ENCODE peak calls at places on chromosomes 2 and 18, in nine cellular contexts. One of them, this sample, is unnamed.

GRCh38 chr2:136051001-136051724 is 65.7 kb upstream of the DARS1 start:
- DNase-seq in astrocyte of the cerebellum: no peak
- DNase-seq in right lobe of liver: no peak
- DNase-seq in adrenal gland: no peak
- DNase-seq in bronchial epithelial cell: no peak
- DNase-seq in GM13976: no peak
- DNase-seq in neural progenitor cell: no peak
- DNase-seq in AG09309: no peak
- DNase-seq in WTC11: no peak
- DNase-seq in this sample: no peak

GRCh38 chr2:54122939-54123338 is 7.5 kb downstream of the ACYP2 start:
- DNase-seq in right lobe of liver: no peak
- DNase-seq in astrocyte of the cerebellum: no peak
- DNase-seq in WTC11: no peak
- DNase-seq in GM13976: no peak
- DNase-seq in neural progenitor cell: no peak
- DNase-seq in adrenal gland: peak; percentile 71
- DNase-seq in AG09309: peak; percentile 37
- DNase-seq in bronchial epithelial cell: peak; percentile 91
- DNase-seq in this sample: peak; percentile 15

GRCh38 chr2:165287083-165287778 is 48.0 kb downstream of the SCN2A start:
- DNase-seq in AG09309: no peak
- DNase-seq in astrocyte of the cerebellum: no peak
- DNase-seq in neural progenitor cell: no peak
- DNase-seq in adrenal gland: no peak
- DNase-seq in WTC11: no peak
- DNase-seq in GM13976: no peak
- DNase-seq in right lobe of liver: no peak
- DNase-seq in bronchial epithelial cell: no peak
- DNase-seq in this sample: no peak

GRCh38 chr18:7576685-7577084 is 9.6 kb downstream of the PTPRM start:
- DNase-seq in WTC11: no peak
- DNase-seq in AG09309: no peak
- DNase-seq in GM13976: no peak
- DNase-seq in bronchial epithelial cell: peak; percentile 80
- DNase-seq in neural progenitor cell: no peak
- DNase-seq in astrocyte of the cerebellum: no peak
- DNase-seq in adrenal gland: no peak
- DNase-seq in right lobe of liver: no peak
- DNase-seq in this sample: no peak

GRCh38 chr2:144078802-144079386 is 441.0 kb downstream of the ZEB2 start:
- DNase-seq in bronchial epithelial cell: no peak
- DNase-seq in AG09309: no peak
- DNase-seq in GM13976: no peak
- DNase-seq in adrenal gland: no peak
- DNase-seq in WTC11: no peak
- DNase-seq in astrocyte of the cerebellum: no peak
- DNase-seq in neural progenitor cell: no peak
- DNase-seq in right lobe of liver: no peak
- DNase-seq in this sample: no peak

GRCh38 chr2:120765911-120766757 is 30.5 kb downstream of the GLI2 start:
- DNase-seq in WTC11: peak; percentile 19
- DNase-seq in GM13976: no peak
- DNase-seq in astrocyte of the cerebellum: no peak
- DNase-seq in right lobe of liver: peak; percentile 63
- DNase-seq in bronchial epithelial cell: no peak
- DNase-seq in AG09309: no peak
- DNase-seq in neural progenitor cell: peak; percentile 38
- DNase-seq in adrenal gland: peak; percentile 66
- DNase-seq in this sample: no peak

GRCh38 chr2:236178921-236179652 is 10.9 kb upstream of the GBX2 start:
- DNase-seq in AG09309: no peak
- DNase-seq in right lobe of liver: no peak
- DNase-seq in WTC11: peak; percentile 30
- DNase-seq in bronchial epithelial cell: no peak
- DNase-seq in GM13976: no peak
- DNase-seq in astrocyte of the cerebellum: no peak
- DNase-seq in adrenal gland: no peak
- DNase-seq in neural progenitor cell: peak; percentile 61
- DNase-seq in this sample: no peak

GRCh38 chr2:17592731-17593409 is 52.4 kb downstream of the VSNL1 start:
- DNase-seq in bronchial epithelial cell: peak; percentile 92
- DNase-seq in WTC11: no peak
- DNase-seq in astrocyte of the cerebellum: no peak
- DNase-seq in right lobe of liver: no peak
- DNase-seq in adrenal gland: no peak
- DNase-seq in neural progenitor cell: no peak
- DNase-seq in GM13976: no peak
- DNase-seq in AG09309: no peak
- DNase-seq in this sample: no peak

GRCh38 chr18:71130351-71130750 is 841.5 kb downstream of the SOCS6 start:
- DNase-seq in right lobe of liver: no peak
- DNase-seq in GM13976: no peak
- DNase-seq in adrenal gland: no peak
- DNase-seq in bronchial epithelial cell: no peak
- DNase-seq in AG09309: no peak
- DNase-seq in WTC11: no peak
- DNase-seq in astrocyte of the cerebellum: no peak
- DNase-seq in neural progenitor cell: no peak
- DNase-seq in this sample: no peak

GRCh38 chr2:26786207-26787023 is 559 bp downstream of the CENPA start:
- DNase-seq in WTC11: peak; percentile 33
- DNase-seq in astrocyte of the cerebellum: no peak
- DNase-seq in bronchial epithelial cell: no peak
- DNase-seq in right lobe of liver: peak; percentile 70
- DNase-seq in neural progenitor cell: no peak
- DNase-seq in GM13976: peak; percentile 52
- DNase-seq in AG09309: no peak
- DNase-seq in adrenal gland: no peak
- DNase-seq in this sample: peak; percentile 30

GRCh38 chr2:227862741-227863588 is 8.5 kb upstream of the DAW1 start:
- DNase-seq in bronchial epithelial cell: peak; percentile 93
- DNase-seq in neural progenitor cell: no peak
- DNase-seq in GM13976: no peak
- DNase-seq in adrenal gland: peak; percentile 31
- DNase-seq in AG09309: peak; percentile 71
- DNase-seq in right lobe of liver: no peak
- DNase-seq in astrocyte of the cerebellum: no peak
- DNase-seq in WTC11: no peak
- DNase-seq in this sample: peak; percentile 57

GRCh38 chr2:173459363-173459762 is 104.7 kb downstream of the CDCA7 start:
- DNase-seq in astrocyte of the cerebellum: no peak
- DNase-seq in right lobe of liver: no peak
- DNase-seq in WTC11: no peak
- DNase-seq in bronchial epithelial cell: peak; percentile 15
- DNase-seq in AG09309: no peak
- DNase-seq in adrenal gland: no peak
- DNase-seq in neural progenitor cell: no peak
- DNase-seq in GM13976: no peak
- DNase-seq in this sample: no peak

GRCh38 chr2:224040753-224041152 is 1.7 kb upstream of the SERPINE2 start:
- DNase-seq in adrenal gland: no peak
- DNase-seq in astrocyte of the cerebellum: no peak
- DNase-seq in AG09309: no peak
- DNase-seq in right lobe of liver: no peak
- DNase-seq in WTC11: no peak
- DNase-seq in bronchial epithelial cell: no peak
- DNase-seq in GM13976: no peak
- DNase-seq in neural progenitor cell: no peak
- DNase-seq in this sample: no peak

GRCh38 chr2:224039080-224039769 is at the start of gene SERPINE2:
- DNase-seq in WTC11: peak; percentile 68
- DNase-seq in adrenal gland: peak; percentile 4
- DNase-seq in bronchial epithelial cell: peak; percentile 47
- DNase-seq in astrocyte of the cerebellum: no peak
- DNase-seq in GM13976: peak; percentile 72
- DNase-seq in neural progenitor cell: peak; percentile 88
- DNase-seq in right lobe of liver: peak; percentile 61
- DNase-seq in AG09309: peak; percentile 20
- DNase-seq in this sample: peak; percentile 76

GRCh38 chr2:224038049-224038829 is 847 bp downstream of the SERPINE2 start:
- DNase-seq in GM13976: peak; percentile 45
- DNase-seq in neural progenitor cell: peak; percentile 61
- DNase-seq in WTC11: peak; percentile 73
- DNase-seq in astrocyte of the cerebellum: no peak
- DNase-seq in bronchial epithelial cell: peak; percentile 44
- DNase-seq in adrenal gland: no peak
- DNase-seq in right lobe of liver: peak; percentile 60
- DNase-seq in AG09309: no peak
- DNase-seq in this sample: peak; percentile 56

GRCh38 chr2:224038830-224039079 is 331 bp downstream of the SERPINE2 start:
- DNase-seq in bronchial epithelial cell: no peak
- DNase-seq in astrocyte of the cerebellum: no peak
- DNase-seq in WTC11: no peak
- DNase-seq in right lobe of liver: no peak
- DNase-seq in GM13976: no peak
- DNase-seq in neural progenitor cell: no peak
- DNase-seq in adrenal gland: no peak
- DNase-seq in AG09309: no peak
- DNase-seq in this sample: no peak

GRCh38 chr2:224039770-224040088 is 643 bp upstream of the SERPINE2 start:
- DNase-seq in bronchial epithelial cell: no peak
- DNase-seq in GM13976: no peak
- DNase-seq in astrocyte of the cerebellum: no peak
- DNase-seq in WTC11: no peak
- DNase-seq in adrenal gland: no peak
- DNase-seq in neural progenitor cell: no peak
- DNase-seq in right lobe of liver: no peak
- DNase-seq in AG09309: no peak
- DNase-seq in this sample: no peak
- TF ChIP-seq CTCF in bronchial epithelial cell: no peak
- TF ChIP-seq CTCF in GM13976: no peak
- TF ChIP-seq CTCF in astrocyte of the cerebellum: no peak
- TF ChIP-seq CTCF in WTC11: no peak
- TF ChIP-seq CTCF in adrenal gland: no peak
- TF ChIP-seq CTCF in neural progenitor cell: no peak
- TF ChIP-seq CTCF in right lobe of liver: no peak
- TF ChIP-seq CTCF in AG09309: no peak
- TF ChIP-seq CTCF in this sample: no peak

GRCh38 chr2:204880928-204881327 is 335.7 kb downstream of the PARD3B start:
- DNase-seq in adrenal gland: no peak
- DNase-seq in right lobe of liver: no peak
- DNase-seq in WTC11: no peak
- DNase-seq in astrocyte of the cerebellum: no peak
- DNase-seq in AG09309: no peak
- DNase-seq in neural progenitor cell: no peak
- DNase-seq in bronchial epithelial cell: no peak
- DNase-seq in GM13976: no peak
- DNase-seq in this sample: no peak

GRCh38 chr2:204886713-204887112 is 341.4 kb downstream of the PARD3B start:
- DNase-seq in bronchial epithelial cell: no peak
- DNase-seq in AG09309: no peak
- DNase-seq in right lobe of liver: no peak
- DNase-seq in GM13976: no peak
- DNase-seq in WTC11: no peak
- DNase-seq in astrocyte of the cerebellum: no peak
- DNase-seq in adrenal gland: no peak
- DNase-seq in neural progenitor cell: no peak
- DNase-seq in this sample: no peak

GRCh38 chr2:204888222-204888621 is 342.9 kb downstream of the PARD3B start:
- DNase-seq in WTC11: no peak
- DNase-seq in astrocyte of the cerebellum: no peak
- DNase-seq in right lobe of liver: no peak
- DNase-seq in AG09309: peak; percentile 8
- DNase-seq in adrenal gland: peak; percentile 8
- DNase-seq in GM13976: no peak
- DNase-seq in bronchial epithelial cell: no peak
- DNase-seq in neural progenitor cell: no peak
- DNase-seq in this sample: no peak

GRCh38 chr2:204881519-204882111 is 336.3 kb downstream of the PARD3B start:
- DNase-seq in astrocyte of the cerebellum: no peak
- DNase-seq in GM13976: no peak
- DNase-seq in right lobe of liver: no peak
- DNase-seq in WTC11: no peak
- DNase-seq in AG09309: no peak
- DNase-seq in neural progenitor cell: no peak
- DNase-seq in adrenal gland: no peak
- DNase-seq in bronchial epithelial cell: no peak
- DNase-seq in this sample: no peak

GRCh38 chr2:204885747-204886146 is 340.5 kb downstream of the PARD3B start:
- DNase-seq in astrocyte of the cerebellum: no peak
- DNase-seq in neural progenitor cell: peak; percentile 49
- DNase-seq in GM13976: no peak
- DNase-seq in WTC11: peak; percentile 34
- DNase-seq in bronchial epithelial cell: no peak
- DNase-seq in right lobe of liver: no peak
- DNase-seq in adrenal gland: no peak
- DNase-seq in AG09309: no peak
- DNase-seq in this sample: peak; percentile 11
- TF ChIP-seq CTCF in astrocyte of the cerebellum: no peak
- TF ChIP-seq CTCF in neural progenitor cell: peak; percentile 58
- TF ChIP-seq CTCF in GM13976: no peak
- TF ChIP-seq CTCF in WTC11: peak; percentile 26
- TF ChIP-seq CTCF in bronchial epithelial cell: no peak
- TF ChIP-seq CTCF in right lobe of liver: no peak
- TF ChIP-seq CTCF in adrenal gland: peak; percentile 13
- TF ChIP-seq CTCF in AG09309: peak; percentile 10
- TF ChIP-seq CTCF in this sample: no peak

DNA sequence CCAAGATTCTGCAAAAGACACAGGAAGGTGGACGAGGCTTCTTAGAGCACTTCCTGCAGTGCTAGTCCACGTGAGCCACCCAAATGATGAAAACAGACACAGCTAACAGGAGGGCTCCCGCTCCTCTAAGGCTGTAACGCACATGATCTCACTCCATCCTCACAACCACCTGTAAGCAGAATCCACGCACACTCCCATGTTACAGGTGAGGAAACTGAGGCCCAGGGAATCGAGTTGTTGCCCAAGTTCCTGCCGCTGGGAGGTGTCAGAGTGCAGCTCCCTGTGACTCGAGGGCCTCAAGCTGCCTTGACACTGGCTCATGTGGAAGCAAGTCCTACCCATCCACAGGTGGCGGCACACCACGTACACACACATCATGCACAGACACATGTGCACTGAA is 4.4 kb downstream of the DNMT3A start:
- DNase-seq in right lobe of liver: no peak
- DNase-seq in adrenal gland: no peak
- DNase-seq in neural progenitor cell: no peak
- DNase-seq in GM13976: no peak
- DNase-seq in AG09309: no peak
- DNase-seq in astrocyte of the cerebellum: no peak
- DNase-seq in WTC11: no peak
- DNase-seq in bronchial epithelial cell: no peak
- DNase-seq in this sample: no peak
- TF ChIP-seq CTCF in right lobe of liver: no peak
- TF ChIP-seq CTCF in adrenal gland: no peak
- TF ChIP-seq CTCF in neural progenitor cell: no peak
- TF ChIP-seq CTCF in GM13976: no peak
- TF ChIP-seq CTCF in AG09309: no peak
- TF ChIP-seq CTCF in astrocyte of the cerebellum: no peak
- TF ChIP-seq CTCF in WTC11: no peak
- TF ChIP-seq CTCF in bronchial epithelial cell: no peak
- TF ChIP-seq CTCF in this sample: no peak

DNA sequence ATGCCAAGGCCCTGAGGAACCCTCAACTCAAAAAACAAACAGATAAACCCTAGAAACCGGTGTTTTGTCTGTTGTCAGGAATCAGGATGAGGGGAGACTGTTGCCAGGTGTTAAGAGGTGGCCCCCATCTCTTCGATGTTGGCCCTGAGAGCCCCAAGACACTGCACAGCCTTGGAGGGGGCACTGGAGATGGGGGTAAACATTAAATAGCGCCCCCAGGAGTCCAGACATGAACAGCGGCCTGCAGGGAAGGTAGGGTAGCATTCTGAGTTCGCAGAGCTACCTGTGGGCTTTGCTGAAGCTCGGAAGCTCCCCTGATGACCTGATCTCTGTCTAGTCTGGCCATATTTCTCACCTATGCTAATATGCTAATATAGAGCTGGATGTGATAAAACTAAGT is 97.6 kb upstream of the SMAD2 start:
- DNase-seq in AG09309: no peak
- DNase-seq in astrocyte of the cerebellum: no peak
- DNase-seq in adrenal gland: no peak
- DNase-seq in WTC11: peak; percentile 12
- DNase-seq in right lobe of liver: no peak
- DNase-seq in GM13976: no peak
- DNase-seq in bronchial epithelial cell: no peak
- DNase-seq in neural progenitor cell: no peak
- DNase-seq in this sample: no peak
- TF ChIP-seq CTCF in AG09309: no peak
- TF ChIP-seq CTCF in astrocyte of the cerebellum: peak; percentile 2
- TF ChIP-seq CTCF in adrenal gland: no peak
- TF ChIP-seq CTCF in WTC11: no peak
- TF ChIP-seq CTCF in right lobe of liver: no peak
- TF ChIP-seq CTCF in GM13976: no peak
- TF ChIP-seq CTCF in bronchial epithelial cell: peak; percentile 10
- TF ChIP-seq CTCF in neural progenitor cell: peak; percentile 21
- TF ChIP-seq CTCF in this sample: no peak